ENCODE peak calls at places on chromosomes 7 and 10, in six cellular contexts. C, B, I, E, U and D are unnamed samples.
A peak's percentile ranks its signal among the peaks of the same experiment; 100 is the strongest.

GRCh38 chr7:22357311-22358175 is 589 bp upstream of the RAPGEF5 start:
- DNase-seq in C (no peak), B (no peak), I (peak; percentile 25), E (peak; percentile 58), U (peak; percentile 49), D (no peak)

GRCh38 chr10:5092848-5093790 is 1.1 kb upstream of the AKR1C3 start:
- DNase-seq in C (no peak), B (no peak), I (no peak), E (no peak), U (no peak), D (no peak)

GRCh38 chr7:50552921-50553320 is 12.3 kb downstream of the DDC start:
- DNase-seq in C (no peak), B (peak; percentile 55), I (no peak), E (no peak), U (peak; percentile 57), D (no peak)

GRCh38 chr7:84446991-84447480 is 252.4 kb upstream of the SEMA3A start:
- DNase-seq in C (no peak), B (no peak), I (no peak), E (no peak), U (no peak), D (no peak)

GRCh38 chr7:22725585-22725984 is 1.4 kb upstream of the IL6 start:
- DNase-seq in C (no peak), B (no peak), I (no peak), E (no peak), U (peak; percentile 67), D (no peak)

GRCh38 chr10:69733791-69734261 is 67.9 kb upstream of the COL13A1 start:
- DNase-seq in C (no peak), B (peak; percentile 40), I (no peak), E (no peak), U (no peak), D (no peak)

GRCh38 chr7:46544396-46545008 is 623.4 kb upstream of the IGFBP3 start:
- DNase-seq in C (no peak), B (no peak), I (peak; percentile 50), E (no peak), U (no peak), D (no peak)

GRCh38 chr7:30852360-30852709 is 59.3 kb upstream of the AQP1 start:
- DNase-seq in C (no peak), B (no peak), I (no peak), E (no peak), U (no peak), D (no peak)

GRCh38 chr7:85529197-85529596 is 342.3 kb upstream of the SEMA3D start:
- DNase-seq in C (no peak), B (no peak), I (no peak), E (no peak), U (peak; percentile 9), D (no peak)

GRCh38 chr7:141073641-141074161 is at the start of gene TMEM178B:
- DNase-seq in C (no peak), B (no peak), I (no peak), E (no peak), U (peak; percentile 68), D (no peak)

GRCh38 chr10:10975647-10976046 is 42.0 kb upstream of the CELF2 start:
- DNase-seq in C (no peak), B (no peak), I (no peak), E (no peak), U (no peak), D (no peak)

GRCh38 chr7:83469076-83469475 is 179.9 kb downstream of the SEMA3E start:
- DNase-seq in C (no peak), B (no peak), I (no peak), E (no peak), U (no peak), D (no peak)

GRCh38 chr7:1800876-1801275 is 130.8 kb downstream of the ELFN1 start:
- DNase-seq in C (no peak), B (peak; percentile 12), I (no peak), E (no peak), U (no peak), D (peak; percentile 26)

GRCh38 chr7:29345590-29345989 is 151.0 kb downstream of the CHN2 start:
- DNase-seq in C (no peak), B (no peak), I (no peak), E (peak; percentile 41), U (peak; percentile 75), D (no peak)

GRCh38 chr7:94223375-94224084 is 171.2 kb upstream of the COL1A2 start:
- DNase-seq in C (no peak), B (no peak), I (peak; percentile 39), E (no peak), U (peak; percentile 82), D (no peak)

GRCh38 chr10:131652416-131652815 is 248.4 kb upstream of the PPP2R2D start:
- DNase-seq in C (no peak), B (no peak), I (no peak), E (no peak), U (no peak), D (peak; percentile 36)

GRCh38 chr7:78265486-78265885 is 466.9 kb downstream of the PHTF2 start:
- DNase-seq in C (no peak), B (no peak), I (no peak), E (no peak), U (no peak), D (no peak)

GRCh38 chr7:87833130-87833529 is 43.0 kb downstream of the SLC25A40 start:
- DNase-seq in C (no peak), B (no peak), I (no peak), E (no peak), U (no peak), D (no peak)

GRCh38 chr10:46544989-46545791 is 11.3 kb downstream of the GPRIN2 start:
- DNase-seq in C (no peak), B (peak; percentile 55), I (no peak), E (peak; percentile 18), U (peak; percentile 84), D (peak; percentile 57)

GRCh38 chr10:1638889-1639418 is 98.4 kb downstream of the ADARB2 start:
- DNase-seq in C (no peak), B (no peak), I (no peak), E (no peak), U (no peak), D (no peak)

GRCh38 chr10:11012476-11012875 is 5.2 kb upstream of the CELF2 start:
- DNase-seq in C (no peak), B (no peak), I (no peak), E (no peak), U (no peak), D (no peak)

GRCh38 chr7:128356546-128357365 is 4.7 kb downstream of the PRRT4 start:
- DNase-seq in C (no peak), B (no peak), I (no peak), E (no peak), U (no peak), D (no peak)

GRCh38 chr7:130008941-130009847 is 42.0 kb downstream of the ZC3HC1 start:
- DNase-seq in C (peak; percentile 97), B (no peak), I (peak; percentile 38), E (peak; percentile 58), U (no peak), D (peak; percentile 74)

GRCh38 chr7:156194813-156195212 is 382.6 kb upstream of the SHH start:
- DNase-seq in C (no peak), B (no peak), I (no peak), E (no peak), U (no peak), D (no peak)

GRCh38 chr10:75683158-75683557 is 251.7 kb downstream of the LRMDA start:
- DNase-seq in C (no peak), B (peak; percentile 84), I (no peak), E (peak; percentile 10), U (no peak), D (no peak)

GRCh38 chr10:105769248-105770184 is 1128.4 kb downstream of the SORCS3 start:
- DNase-seq in C (no peak), B (no peak), I (no peak), E (no peak), U (no peak), D (no peak)

GRCh38 chr10:69871074-69871473 is 69.4 kb downstream of the COL13A1 start:
- DNase-seq in C (no peak), B (no peak), I (no peak), E (no peak), U (peak; percentile 56), D (no peak)

GRCh38 chr10:37222046-37222445 is 96.6 kb downstream of the ANKRD30A start:
- DNase-seq in C (no peak), B (no peak), I (no peak), E (no peak), U (no peak), D (no peak)
- TF ChIP-seq CTCF in C (no peak), B (no peak), I (no peak), E (no peak), U (no peak), D (no peak)

DNA sequence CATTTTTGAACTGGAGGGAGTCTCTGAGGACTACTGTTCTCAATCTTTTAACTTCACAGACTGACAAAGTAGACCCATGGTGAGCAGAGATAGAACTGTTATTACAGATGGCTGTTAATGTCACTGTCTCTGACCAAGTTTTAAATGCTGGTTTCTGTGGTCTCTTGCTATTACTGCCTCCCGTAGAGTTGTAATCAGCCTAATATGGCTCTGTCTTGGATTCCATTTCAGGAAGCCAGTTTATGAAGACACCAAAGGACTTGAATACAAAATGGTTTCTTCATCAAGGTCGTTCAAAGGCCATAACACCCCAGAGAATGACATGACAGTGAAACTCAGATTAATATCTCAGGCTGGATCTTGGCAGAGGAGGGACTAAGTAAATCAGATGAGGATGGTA is 3.9 kb downstream of the SFRP4 start:
- DNase-seq in C (no peak), B (no peak), I (no peak), E (no peak), U (no peak), D (no peak)
- TF ChIP-seq POLR2AphosphoS5 in C (no peak), B (no peak), I (no peak), E (no peak), U (no peak), D (no peak)

GRCh38 chr10:91104185-91105041 is 116.0 kb upstream of the PCGF5 start:
- DNase-seq in C (no peak), B (no peak), I (no peak), E (no peak), U (no peak), D (no peak)
- TF ChIP-seq CTCF in C (no peak), B (no peak), I (no peak), E (no peak), U (no peak), D (no peak)

GRCh38 chr10:25768167-25768566 is 165.9 kb upstream of the MYO3A start:
- DNase-seq in C (no peak), B (no peak), I (no peak), E (no peak), U (peak; percentile 44), D (no peak)

GRCh38 chr10:25761937-25762336 is 172.1 kb upstream of the MYO3A start:
- DNase-seq in C (no peak), B (no peak), I (no peak), E (no peak), U (no peak), D (no peak)

GRCh38 chr10:25766213-25766612 is 167.8 kb upstream of the MYO3A start:
- DNase-seq in C (no peak), B (no peak), I (no peak), E (no peak), U (peak; percentile 70), D (no peak)

DNA sequence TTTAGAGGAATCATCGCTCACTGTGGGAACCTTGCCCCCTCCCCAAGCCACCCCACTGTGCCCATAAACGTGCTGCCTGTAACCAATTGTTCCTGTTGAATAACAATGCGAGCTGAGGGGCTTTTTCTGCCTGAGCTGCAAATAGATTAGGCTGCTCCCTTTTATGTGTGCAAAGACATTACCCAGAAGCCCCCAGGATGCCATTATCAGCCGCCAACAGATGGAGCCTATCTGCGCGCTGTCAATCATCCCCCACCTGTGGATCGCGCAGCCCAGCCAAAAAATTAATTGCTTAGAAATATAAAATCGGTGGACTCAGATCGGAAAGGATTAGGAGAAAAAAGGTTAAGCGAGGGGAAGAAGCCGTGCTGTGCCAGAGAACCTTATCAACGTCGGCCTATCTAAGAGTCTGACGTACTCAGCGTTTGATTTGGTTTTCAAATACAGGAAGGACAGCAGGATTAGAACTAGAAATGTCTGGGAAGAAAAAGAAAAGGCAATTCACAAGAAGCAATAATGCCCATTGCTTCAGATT is 167.3 kb upstream of the MYO3A start:
- DNase-seq in C (no peak), B (no peak), I (no peak), E (no peak), U (peak; percentile 91), D (no peak)
- TF ChIP-seq POLR2AphosphoS5 in C (no peak), B (no peak), I (no peak), E (no peak), U (no peak), D (no peak)